ENCODE peak calls at places on chromosomes 12 and 14, in seven cellular contexts. T, S, A, V, O, Y and I are unnamed samples.

GRCh38 chr12:81502912-81503695 is 256.0 kb downstream of the PPFIA2 start:
- DNase-seq in T (peak), S (no peak), A (no peak), V (no peak), O (peak), Y (peak), I (peak)

GRCh38 chr14:80926706-80927384 is 14.7 kb downstream of the CEP128 start:
- DNase-seq in T (no peak), S (no peak), A (no peak), V (no peak), O (peak), Y (peak), I (peak)

GRCh38 chr14:100322138-100322957 is 791 bp upstream of the SLC25A47 start:
- DNase-seq in T (no peak), S (no peak), A (no peak), V (no peak), O (no peak), Y (no peak), I (no peak)

GRCh38 chr12:108815875-108816594 is 41.3 kb downstream of the SSH1 start:
- DNase-seq in T (peak), S (no peak), A (no peak), V (no peak), O (peak), Y (no peak), I (peak)

GRCh38 chr14:59020382-59020781 is 168.1 kb upstream of the DAAM1 start:
- DNase-seq in T (no peak), S (no peak), A (no peak), V (no peak), O (peak), Y (peak), I (peak)

GRCh38 chr12:116065561-116065960 is 211.9 kb downstream of the MED13L start:
- DNase-seq in T (no peak), S (no peak), A (no peak), V (no peak), O (peak), Y (peak), I (peak)

GRCh38 chr12:108849653-108850052 is 7.7 kb downstream of the SSH1 start:
- DNase-seq in T (no peak), S (no peak), A (no peak), V (no peak), O (peak), Y (no peak), I (peak)

GRCh38 chr14:72824051-72824450 is 69.8 kb downstream of the DPF3 start:
- DNase-seq in T (no peak), S (no peak), A (no peak), V (no peak), O (no peak), Y (no peak), I (peak)

GRCh38 chr12:129873458-129873857 is 30.4 kb downstream of the TMEM132D start:
- DNase-seq in T (no peak), S (no peak), A (no peak), V (no peak), O (no peak), Y (no peak), I (no peak)

GRCh38 chr12:48235796-48236333 is 32.8 kb upstream of the OR10AD1 start:
- DNase-seq in T (no peak), S (no peak), A (no peak), V (no peak), O (no peak), Y (no peak), I (no peak)

GRCh38 chr14:79602023-79602422 is 609.3 kb downstream of the DIO2 start:
- DNase-seq in T (no peak), S (no peak), A (no peak), V (no peak), O (no peak), Y (no peak), I (no peak)

GRCh38 chr12:10211101-10211974 is 1.3 kb upstream of the GABARAPL1 start:
- DNase-seq in T (no peak), S (no peak), A (no peak), V (no peak), O (peak), Y (no peak), I (no peak)

GRCh38 chr14:68688872-68689371 is 103.9 kb downstream of the ZFP36L1 start:
- DNase-seq in T (peak), S (no peak), A (no peak), V (no peak), O (peak), Y (peak), I (peak)

GRCh38 chr12:108367436-108367835 is 28.3 kb upstream of the CMKLR1 start:
- DNase-seq in T (no peak), S (no peak), A (no peak), V (no peak), O (peak), Y (peak), I (peak)

GRCh38 chr12:67677166-67677565 is 28.6 kb downstream of the DYRK2 start:
- DNase-seq in T (no peak), S (no peak), A (no peak), V (no peak), O (no peak), Y (no peak), I (peak)

GRCh38 chr14:100375963-100376735 is 53.0 kb downstream of the SLC25A47 start:
- DNase-seq in T (peak), S (peak), A (peak), V (peak), O (peak), Y (peak), I (peak)

GRCh38 chr14:102071283-102071998 is 15.4 kb downstream of the HSP90AA1 start:
- DNase-seq in T (peak), S (no peak), A (no peak), V (no peak), O (peak), Y (no peak), I (peak)

GRCh38 chr14:37985826-37986470 is 221.8 kb upstream of the SSTR1 start:
- DNase-seq in T (peak), S (peak), A (peak), V (peak), O (peak), Y (peak), I (peak)

GRCh38 chr12:6090786-6091185 is 33.7 kb downstream of the VWF start:
- DNase-seq in T (no peak), S (no peak), A (no peak), V (no peak), O (peak), Y (no peak), I (peak)

GRCh38 chr12:113403435-113404415 is at the start of gene SDS:
- DNase-seq in T (no peak), S (peak), A (no peak), V (peak), O (peak), Y (peak), I (peak)

GRCh38 chr14:62062645-62063044 is 300.4 kb downstream of the SNAPC1 start:
- DNase-seq in T (no peak), S (no peak), A (no peak), V (no peak), O (no peak), Y (no peak), I (no peak)

GRCh38 chr14:50943261-50943942 is 881 bp downstream of the PYGL start:
- DNase-seq in T (peak), S (no peak), A (no peak), V (no peak), O (no peak), Y (peak), I (peak)

GRCh38 chr12:76226956-76227355 is 121.3 kb downstream of the BBS10 start:
- DNase-seq in T (no peak), S (no peak), A (no peak), V (no peak), O (no peak), Y (no peak), I (no peak)

GRCh38 chr12:76895796-76896195 is 17.0 kb upstream of the CSRP2 start:
- DNase-seq in T (no peak), S (no peak), A (no peak), V (no peak), O (no peak), Y (no peak), I (no peak)